ENCODE peak calls at places on chromosomes 4 and X, in eight cellular contexts. Q, R, V, M, J, U, G and K are unnamed samples.
A peak's percentile ranks its signal among the peaks of the same experiment; 100 is the strongest.

GRCh38 chr4:99945718-99946345 is 586 bp downstream of the DNAJB14 start:
- DNase-seq in U (no peak), J (no peak), Q (no peak), V (no peak), R (no peak), M (peak; percentile 57), G (no peak), K (no peak)

GRCh38 chr4:6613676-6614651 is 26.5 kb upstream of the MRFAP1 start:
- DNase-seq in G (no peak), J (no peak), M (no peak), Q (no peak), U (no peak), R (no peak), V (no peak), K (no peak)

GRCh38 chr4:156560701-156561100 is 410.9 kb downstream of the PDGFC start:
- DNase-seq in J (no peak), G (no peak), Q (no peak), R (no peak), V (no peak), M (peak; percentile 40), U (no peak), K (no peak)

GRCh38 chr4:117577686-117578085 is 456.6 kb upstream of the NDST3 start:
- DNase-seq in Q (no peak), R (no peak), U (no peak), M (no peak), G (no peak), J (no peak), V (no peak), K (no peak)

GRCh38 chrX:9207142-9207541 is 173.2 kb upstream of the FAM9B start:
- DNase-seq in U (no peak), G (peak; percentile 26), Q (no peak), M (no peak), R (peak; percentile 13), J (no peak), V (no peak), K (no peak)

GRCh38 chr4:5839751-5840674 is 52.9 kb downstream of the CRMP1 start:
- DNase-seq in R (peak; percentile 26), J (no peak), U (peak; percentile 66), M (no peak), Q (no peak), G (peak; percentile 76), V (peak; percentile 29), K (no peak)

GRCh38 chrX:115362334-115363095 is 73.0 kb downstream of the LUZP4 start:
- DNase-seq in U (no peak), Q (no peak), J (no peak), V (no peak), G (no peak), R (no peak), M (peak; percentile 12), K (no peak)

GRCh38 chr4:743463-744211 is 38.0 kb downstream of the PCGF3 start:
- DNase-seq in U (peak; percentile 20), J (no peak), M (peak; percentile 69), V (no peak), G (no peak), Q (no peak), R (no peak), K (no peak)

GRCh38 chrX:113400193-113400704 is 559.6 kb upstream of the AMOT start:
- DNase-seq in U (no peak), V (no peak), M (no peak), G (no peak), Q (no peak), R (no peak), J (no peak), K (no peak)

GRCh38 chr4:156512622-156513021 is 459.0 kb downstream of the PDGFC start:
- DNase-seq in J (no peak), V (no peak), Q (no peak), G (no peak), U (no peak), R (no peak), M (no peak), K (no peak)

DNA sequence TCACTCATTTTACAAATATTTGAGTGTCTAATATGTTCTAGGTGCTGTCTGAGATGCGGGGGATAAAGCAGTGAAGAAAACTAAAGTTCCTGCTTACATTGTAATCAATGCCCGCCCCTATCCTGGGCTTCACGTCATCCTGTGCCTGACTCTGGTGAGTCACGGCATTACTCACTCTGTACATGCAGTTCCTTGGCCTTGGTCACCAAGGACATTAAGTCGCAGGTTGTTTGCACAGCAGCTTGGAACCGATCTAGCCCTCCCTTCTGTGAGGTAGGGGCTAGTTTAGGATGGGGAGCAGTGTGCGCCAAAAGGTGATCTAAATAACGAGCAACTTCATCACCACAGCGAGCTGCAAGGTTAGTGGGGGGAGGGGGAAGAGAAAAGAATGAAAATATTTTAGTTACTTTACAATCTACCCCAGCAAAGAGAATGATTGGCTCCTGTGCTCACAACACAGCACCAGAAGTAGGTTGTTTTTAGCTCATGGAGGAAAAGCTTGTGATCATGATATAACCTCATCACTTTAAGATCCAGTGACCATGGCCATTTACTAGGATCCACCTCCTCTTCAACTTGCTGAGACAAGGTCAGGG is 48.0 kb upstream of the HDAC8 start:
- DNase-seq in U (peak; percentile 33), M (peak; percentile 27), G (peak; percentile 72), Q (peak; percentile 61), V (peak; percentile 26), J (no peak), R (peak; percentile 89), K (no peak)
- TF ChIP-seq POLR2A in U (peak; percentile 14), M (no peak), G (peak; percentile 6), Q (peak; percentile 69), V (no peak), J (no peak), R (no peak), K (no peak)

GRCh38 chr4:147616849-147617172 is 386 bp upstream of the TMEM184C start:
- DNase-seq in M (no peak), V (no peak), Q (no peak), G (no peak), J (no peak), U (no peak), R (no peak), K (no peak)

GRCh38 chr4:147620315-147620714 is 3.1 kb downstream of the TMEM184C start:
- DNase-seq in Q (no peak), U (no peak), V (no peak), M (peak; percentile 15), R (no peak), J (no peak), G (no peak), K (no peak)

GRCh38 chr4:147617841-147618421 is 734 bp downstream of the TMEM184C start:
- DNase-seq in U (no peak), Q (no peak), V (no peak), R (no peak), J (no peak), G (no peak), M (no peak), K (no peak)

DNA sequence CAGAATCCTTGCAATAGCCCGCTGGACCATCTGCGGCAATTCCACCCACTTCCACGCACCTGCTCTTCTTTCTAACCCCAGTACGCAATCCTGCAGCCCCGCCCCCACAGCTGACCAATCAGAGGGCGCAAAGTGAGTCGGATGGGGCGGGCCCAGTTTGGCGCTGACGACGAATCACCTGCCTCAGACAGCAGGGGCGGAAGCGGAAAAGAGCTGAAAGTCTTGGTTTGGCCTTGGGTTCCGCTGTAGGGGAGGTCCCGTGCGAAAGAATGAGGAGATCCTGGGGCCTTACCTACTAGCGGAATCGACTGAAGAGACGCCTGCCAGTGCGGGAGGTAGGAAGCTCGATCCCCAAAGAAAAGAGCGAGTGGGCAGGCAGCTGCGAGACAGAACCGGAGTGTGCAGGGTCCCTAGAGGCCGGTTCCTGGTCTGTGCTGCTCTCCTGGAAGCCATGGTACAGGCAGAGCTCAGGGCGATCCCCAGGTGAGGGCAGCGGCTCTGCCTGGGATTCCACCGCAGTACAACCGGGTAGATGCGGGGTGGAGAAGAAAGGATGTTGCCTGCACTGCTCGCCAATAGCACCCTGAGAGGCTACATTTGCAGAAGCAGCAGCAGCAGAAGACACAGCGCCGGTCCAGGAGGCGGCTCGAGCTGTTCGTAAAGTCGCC is at the start of gene TMEM184C:
- DNase-seq in R (peak; percentile 99), Q (peak; percentile 99), V (peak; percentile 99), U (peak; percentile 98), M (peak; percentile 94), G (peak; percentile 97), J (peak; percentile 65), K (peak; percentile 100)
- TF ChIP-seq POLR2A in R (no peak), Q (peak; percentile 72), V (peak; percentile 81), U (peak; percentile 79), M (peak; percentile 76), G (peak; percentile 63), J (peak; percentile 84), K (no peak)

GRCh38 chrX:47562615-47563243 is 1.7 kb downstream of the ARAF start:
- DNase-seq in M (peak; percentile 66), V (no peak), U (no peak), J (no peak), Q (no peak), R (no peak), G (no peak), K (no peak)

GRCh38 chrX:47560831-47561652 is at the start of gene ARAF:
- DNase-seq in G (peak; percentile 98), R (peak; percentile 98), Q (peak; percentile 93), V (peak; percentile 96), M (peak; percentile 99), J (peak; percentile 71), U (peak; percentile 98), K (peak; percentile 96)

GRCh38 chrX:47560179-47560830 is 700 bp upstream of the ARAF start:
- DNase-seq in J (no peak), G (no peak), M (no peak), R (no peak), U (no peak), Q (no peak), V (no peak), K (no peak)

GRCh38 chrX:47563801-47564315 is 2.9 kb downstream of the ARAF start:
- DNase-seq in V (no peak), M (peak; percentile 68), J (no peak), R (no peak), Q (no peak), G (no peak), U (no peak), K (no peak)

GRCh38 chrX:47561653-47562151 is 697 bp downstream of the ARAF start:
- DNase-seq in Q (no peak), J (no peak), U (no peak), R (no peak), M (no peak), G (no peak), V (no peak), K (no peak)
- TF ChIP-seq POLR2A in Q (no peak), J (no peak), U (no peak), R (no peak), M (no peak), G (no peak), V (no peak), K (no peak)

DNA sequence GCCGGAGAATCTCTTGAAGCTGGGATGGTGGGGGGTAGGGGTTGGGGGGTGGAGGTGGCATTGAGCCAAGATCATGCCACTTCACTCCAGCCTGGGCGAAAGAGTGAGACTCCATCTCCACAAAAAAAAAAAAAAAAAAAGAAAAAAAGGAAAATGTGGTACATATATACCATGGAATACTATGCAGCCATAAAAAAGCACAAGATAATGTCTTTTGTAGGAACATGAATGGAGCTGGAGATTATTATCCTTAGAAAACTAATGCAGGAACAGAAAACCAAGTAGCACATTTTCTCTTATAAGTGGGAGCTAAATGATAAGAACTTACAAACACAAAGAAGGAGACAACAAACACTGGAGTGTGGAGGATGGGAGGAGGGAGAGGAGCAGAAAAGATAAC is 188.5 kb downstream of the APBB2 start:
- DNase-seq in G (no peak), J (no peak), Q (no peak), V (no peak), R (no peak), U (no peak), M (no peak), K (no peak)
- TF ChIP-seq POLR2A in G (no peak), J (no peak), Q (no peak), V (no peak), R (no peak), U (no peak), M (no peak), K (no peak)

GRCh38 chrX:107684956-107685385 is 56.7 kb downstream of the PRPS1 start:
- DNase-seq in R (peak; percentile 63), M (peak; percentile 97), Q (peak; percentile 76), U (peak; percentile 81), J (no peak), V (peak; percentile 60), G (peak; percentile 81), K (peak; percentile 87)
- TF ChIP-seq POLR2A in R (no peak), M (peak; percentile 29), Q (no peak), U (peak; percentile 33), J (no peak), V (no peak), G (peak; percentile 20), K (no peak)